ENCODE peak calls at places on chromosomes 5 and 9, in seven cellular contexts. G, A, K, Z, U, C and Q are unnamed samples.

GRCh38 chr9:38423939-38424843 is at the start of gene IGFBPL1:
- DNase-seq in G (no peak), Z (peak), A (no peak), C (no peak), U (no peak), K (peak), Q (no peak)

GRCh38 chr9:35257986-35258664 is 96.3 kb downstream of the UNC13B start:
- DNase-seq in K (no peak), Z (no peak), G (no peak), U (no peak), A (no peak), C (no peak), Q (no peak)

GRCh38 chr9:12414514-12414913 is 278.7 kb upstream of the TYRP1 start:
- DNase-seq in G (no peak), C (no peak), Z (no peak), A (no peak), U (no peak), K (no peak), Q (no peak)

GRCh38 chr5:56608216-56608925 is 207.0 kb upstream of the MAP3K1 start:
- DNase-seq in A (peak), C (peak), U (no peak), Z (no peak), G (no peak), K (no peak), Q (no peak)

GRCh38 chr5:37842048-37842447 is 2.2 kb upstream of the GDNF start:
- DNase-seq in U (no peak), Z (no peak), A (no peak), K (no peak), G (no peak), C (no peak), Q (no peak)

GRCh38 chr5:56301041-56301440 is 67.9 kb upstream of the ANKRD55 start:
- DNase-seq in C (no peak), Z (no peak), K (no peak), A (no peak), G (no peak), U (no peak), Q (no peak)

GRCh38 chr5:144004751-144005150 is 165.7 kb downstream of the YIPF5 start:
- DNase-seq in G (no peak), A (no peak), K (no peak), C (no peak), U (no peak), Z (no peak), Q (no peak)

GRCh38 chr9:129237195-129237611 is 59.1 kb upstream of the IER5L start:
- DNase-seq in G (peak), A (peak), C (no peak), U (no peak), Z (no peak), K (no peak), Q (peak)

GRCh38 chr9:126471084-126471611 is 142.6 kb upstream of the LMX1B start:
- DNase-seq in C (peak), K (no peak), G (no peak), A (peak), Z (peak), U (peak), Q (peak)

GRCh38 chr9:30075451-30076199 is 2308.8 kb upstream of the ACO1 start:
- DNase-seq in G (no peak), C (no peak), Z (peak), K (no peak), U (peak), A (no peak), Q (no peak)

GRCh38 chr5:150582281-150582791 is 58.1 kb upstream of the SYNPO start:
- DNase-seq in Z (no peak), U (no peak), C (no peak), G (peak), K (no peak), A (peak), Q (no peak)

GRCh38 chr9:70534471-70534870 is 120.0 kb upstream of the KLF9 start:
- DNase-seq in Z (no peak), G (no peak), C (no peak), A (peak), K (no peak), U (no peak), Q (peak)

GRCh38 chr9:130682490-130683121 is 11.0 kb upstream of the EXOSC2 start:
- DNase-seq in K (no peak), G (peak), U (no peak), A (peak), C (peak), Z (peak), Q (peak)

GRCh38 chr5:125505062-125505461 is 758.6 kb upstream of the ZNF608 start:
- DNase-seq in U (no peak), A (no peak), G (no peak), K (no peak), Z (no peak), C (no peak), Q (no peak)

GRCh38 chr9:2489838-2490314 is 131.7 kb upstream of the VLDLR start:
- DNase-seq in U (no peak), C (no peak), Z (no peak), A (peak), G (no peak), K (no peak), Q (peak)

GRCh38 chr5:147170603-147171002 is 64.2 kb upstream of the STK32A start:
- DNase-seq in Z (peak), A (no peak), C (no peak), K (no peak), G (no peak), U (no peak), Q (no peak)

GRCh38 chr9:73855206-73855605 is 641.9 kb upstream of the RORB start:
- DNase-seq in Z (no peak), U (no peak), K (no peak), A (no peak), G (no peak), C (no peak), Q (no peak)

GRCh38 chr5:138472353-138472752 is 7.1 kb downstream of the EGR1 start:
- DNase-seq in K (no peak), C (no peak), Z (no peak), G (no peak), A (no peak), U (no peak), Q (no peak)

GRCh38 chr5:72816297-72817075 is at the start of gene TNPO1:
- DNase-seq in G (peak), K (peak), C (peak), U (peak), A (peak), Z (peak), Q (peak)

GRCh38 chr9:104091708-104092107 is 2.4 kb upstream of the SMC2 start:
- DNase-seq in A (peak), C (peak), Z (no peak), K (no peak), G (no peak), U (no peak), Q (peak)
- TF ChIP-seq CTCF in A (peak), C (no peak), Z (no peak), K (peak), G (peak), U (peak), Q (no peak)

GRCh38 chr5:168291961-168292782 is 727 bp downstream of the WWC1 start:
- DNase-seq in G (no peak), Z (peak), C (no peak), A (peak), U (no peak), K (no peak), Q (no peak)
- TF ChIP-seq CTCF in G (no peak), Z (peak), C (no peak), A (peak), U (no peak), K (no peak), Q (no peak)

GRCh38 chr5:170747851-170748250 is 35.7 kb upstream of the GABRP start:
- DNase-seq in K (no peak), G (no peak), C (no peak), A (no peak), Z (no peak), U (no peak), Q (no peak)
- TF ChIP-seq CTCF in K (no peak), G (peak), C (no peak), A (peak), Z (peak), U (peak), Q (peak)

DNA sequence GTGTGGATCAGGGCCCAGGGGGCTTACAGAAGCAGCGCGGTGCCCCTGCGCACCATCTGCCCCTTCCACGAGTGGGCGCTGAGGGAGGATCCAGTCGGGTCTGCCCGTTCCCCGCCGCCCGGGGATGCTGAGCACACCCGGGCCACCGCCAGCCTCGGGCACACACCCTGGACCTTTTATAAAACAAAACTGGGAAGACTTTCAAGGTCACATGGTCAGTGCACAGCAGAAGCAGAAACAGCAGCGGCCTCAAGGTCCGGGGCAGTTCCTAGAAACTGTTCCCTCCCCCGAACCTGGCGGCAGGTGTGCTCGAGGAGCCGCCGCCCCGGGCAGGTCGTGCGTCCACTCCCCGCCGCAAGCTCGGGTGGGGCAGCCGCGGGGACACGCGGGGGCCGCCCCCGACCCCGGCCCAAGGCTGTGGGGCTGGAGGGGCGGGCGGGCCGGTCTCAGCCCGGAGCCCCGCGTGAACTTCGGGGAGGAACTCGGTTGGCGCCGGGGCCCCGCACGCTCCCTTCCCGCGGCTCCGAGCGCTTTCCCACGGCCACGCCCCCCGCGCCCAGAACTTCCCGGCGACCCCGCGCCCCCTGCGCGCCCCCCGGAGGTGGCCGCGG is 619 bp upstream of the PPP1R26 start:
- DNase-seq in U (no peak), G (no peak), A (no peak), K (no peak), Z (no peak), C (peak), Q (peak)
- TF ChIP-seq CTCF in U (peak), G (peak), A (peak), K (no peak), Z (no peak), C (no peak), Q (peak)

GRCh38 chr9:4680178-4680535 is 788 bp downstream of the CDC37L1 start:
- DNase-seq in G (no peak), Z (peak), K (no peak), A (no peak), U (no peak), C (no peak), Q (peak)

GRCh38 chr9:4677392-4677791 is 2.0 kb upstream of the CDC37L1 start:
- DNase-seq in U (no peak), G (no peak), C (no peak), K (no peak), Z (no peak), A (no peak), Q (no peak)

GRCh38 chr9:4678679-4679267 is 596 bp upstream of the CDC37L1 start:
- DNase-seq in K (no peak), Z (peak), G (no peak), A (peak), U (no peak), C (no peak), Q (peak)

GRCh38 chr9:4680750-4681149 is 1.4 kb downstream of the CDC37L1 start:
- DNase-seq in K (no peak), Z (no peak), C (no peak), G (no peak), U (no peak), A (peak), Q (peak)

GRCh38 chr9:4679268-4680177 is at the start of gene CDC37L1:
- DNase-seq in Z (peak), A (peak), U (peak), C (peak), G (peak), K (peak), Q (peak)
- TF ChIP-seq CTCF in Z (peak), A (peak), U (peak), C (peak), G (peak), K (peak), Q (peak)

DNA sequence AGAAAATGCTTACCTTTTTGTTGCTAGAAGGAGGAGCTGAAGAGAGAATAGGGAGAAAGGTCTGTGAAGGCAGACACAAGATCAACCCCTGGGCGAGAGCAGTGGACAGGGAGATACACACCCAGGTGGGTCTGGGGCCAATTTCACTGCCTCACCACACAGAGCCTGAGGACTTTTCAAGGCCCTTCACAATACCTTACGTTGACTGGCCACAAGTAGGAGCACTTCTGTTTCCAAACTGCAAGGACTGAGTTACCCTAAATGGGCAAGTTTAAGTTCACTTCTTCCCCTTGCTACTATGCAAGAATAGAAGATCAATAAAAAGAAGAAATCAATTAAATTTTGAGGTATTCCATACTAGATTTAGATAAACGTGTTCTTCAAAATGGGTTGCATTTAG is 174.5 kb upstream of the SLC12A2 start:
- DNase-seq in Z (peak), A (peak), G (no peak), U (no peak), K (no peak), C (no peak), Q (peak)
- TF ChIP-seq CTCF in Z (peak), A (peak), G (peak), U (peak), K (no peak), C (no peak), Q (peak)

GRCh38 chr5:53917095-53917494 is 356.7 kb downstream of the NDUFS4 start:
- DNase-seq in K (no peak), U (no peak), Z (no peak), A (peak), C (no peak), G (no peak), Q (peak)
- TF ChIP-seq CTCF in K (no peak), U (no peak), Z (no peak), A (peak), C (no peak), G (no peak), Q (peak)

GRCh38 chr5:171774418-171774817 is 11.2 kb upstream of the SMIM23 start:
- DNase-seq in Z (no peak), A (no peak), K (no peak), G (no peak), C (no peak), U (no peak), Q (no peak)

GRCh38 chr5:171766875-171767274 is 18.7 kb upstream of the SMIM23 start:
- DNase-seq in G (no peak), Z (no peak), K (no peak), U (no peak), A (no peak), C (no peak), Q (no peak)

GRCh38 chr5:171764265-171764664 is 21.4 kb upstream of the SMIM23 start:
- DNase-seq in Z (no peak), U (no peak), A (no peak), C (no peak), K (no peak), G (no peak), Q (no peak)

GRCh38 chr5:171773106-171773505 is 12.5 kb upstream of the SMIM23 start:
- DNase-seq in U (no peak), C (no peak), Z (no peak), A (no peak), G (no peak), K (no peak), Q (no peak)

DNA sequence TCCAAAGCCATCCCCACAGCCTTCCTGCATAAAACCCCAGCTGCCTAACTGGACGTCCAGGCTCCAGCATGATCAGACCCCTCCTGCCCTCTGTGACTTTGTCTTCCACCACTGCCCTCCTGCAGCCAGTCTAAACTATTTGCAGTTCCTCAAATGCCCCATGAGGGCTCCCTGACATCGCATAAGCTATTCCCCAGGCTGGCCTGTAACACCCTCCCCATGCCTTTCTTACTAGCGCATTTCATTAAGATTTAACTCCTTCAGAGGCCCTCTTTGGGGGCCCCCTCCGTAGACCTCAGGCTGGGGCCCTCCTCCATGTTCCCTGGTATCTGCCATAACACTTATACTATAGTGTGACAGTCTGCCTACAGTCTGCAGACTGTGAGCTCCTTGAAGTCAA is 15.5 kb upstream of the SMIM23 start:
- DNase-seq in A (no peak), G (no peak), Z (no peak), C (no peak), K (no peak), U (no peak), Q (no peak)
- TF ChIP-seq CTCF in A (no peak), G (no peak), Z (no peak), C (no peak), K (no peak), U (no peak), Q (no peak)

GRCh38 chr5:177456591-177456964 is 10.0 kb downstream of the PRR7 start:
- DNase-seq in K (no peak), C (no peak), A (no peak), U (no peak), Z (no peak), G (no peak), Q (no peak)
- TF ChIP-seq CTCF in K (no peak), C (no peak), A (no peak), U (no peak), Z (no peak), G (no peak), Q (no peak)